ENCODE peak calls at places on chromosomes 13 and 19, in five cellular contexts. B is neuronal stem cell, L is H1, U is H9, Y is trophoblast cell. Z is an unnamed sample. For H3K27me3, the result is how much of the 10 kb centered on the place peaks cover.

GRCh38 chr19:49217382-49217781 is 59.8 kb downstream of the TRPM4 start:
- DNase-seq in B (no peak), L (no peak), U (no peak), Y (no peak), Z (peak)

GRCh38 chr13:27583645-27584044 is 36.7 kb downstream of the LNX2 start:
- DNase-seq in B (no peak), L (no peak), U (no peak), Y (no peak), Z (peak)

GRCh38 chr19:54311486-54311885 is 1.5 kb downstream of the LILRA5 start:
- DNase-seq in B (no peak), L (no peak), U (no peak), Y (no peak), Z (no peak)

GRCh38 chr19:32998722-32999121 is 26.7 kb downstream of the FAAP24 start:
- DNase-seq in B (no peak), L (no peak), U (no peak), Y (no peak), Z (no peak)

GRCh38 chr19:12995596-12996541 is 594 bp downstream of the NFIX start:
- DNase-seq in B (no peak), L (no peak), U (no peak), Y (no peak), Z (peak)

GRCh38 chr19:30001794-30002193 is 59.8 kb downstream of the URI1 start:
- DNase-seq in B (no peak), L (no peak), U (no peak), Y (no peak), Z (peak)

GRCh38 chr19:47663911-47664771 is 49.1 kb upstream of the EHD2 start:
- DNase-seq in B (no peak), L (no peak), U (no peak), Y (peak), Z (peak)

GRCh38 chr13:99496322-99497142 is 4.7 kb upstream of the TM9SF2 start:
- DNase-seq in B (no peak), L (no peak), U (peak), Y (no peak), Z (peak)

GRCh38 chr19:4206818-4207484 is 22.4 kb upstream of the EBI3 start:
- DNase-seq in B (no peak), L (no peak), U (no peak), Y (no peak), Z (peak)

GRCh38 chr13:50125306-50125555 is 110.0 kb downstream of the KCNRG start:
- DNase-seq in B (no peak), L (no peak), U (no peak), Y (no peak), Z (no peak)

GRCh38 chr13:28573595-28574373 is 78.9 kb upstream of the FLT1 start:
- DNase-seq in B (no peak), L (no peak), U (no peak), Y (peak), Z (no peak)

DNA sequence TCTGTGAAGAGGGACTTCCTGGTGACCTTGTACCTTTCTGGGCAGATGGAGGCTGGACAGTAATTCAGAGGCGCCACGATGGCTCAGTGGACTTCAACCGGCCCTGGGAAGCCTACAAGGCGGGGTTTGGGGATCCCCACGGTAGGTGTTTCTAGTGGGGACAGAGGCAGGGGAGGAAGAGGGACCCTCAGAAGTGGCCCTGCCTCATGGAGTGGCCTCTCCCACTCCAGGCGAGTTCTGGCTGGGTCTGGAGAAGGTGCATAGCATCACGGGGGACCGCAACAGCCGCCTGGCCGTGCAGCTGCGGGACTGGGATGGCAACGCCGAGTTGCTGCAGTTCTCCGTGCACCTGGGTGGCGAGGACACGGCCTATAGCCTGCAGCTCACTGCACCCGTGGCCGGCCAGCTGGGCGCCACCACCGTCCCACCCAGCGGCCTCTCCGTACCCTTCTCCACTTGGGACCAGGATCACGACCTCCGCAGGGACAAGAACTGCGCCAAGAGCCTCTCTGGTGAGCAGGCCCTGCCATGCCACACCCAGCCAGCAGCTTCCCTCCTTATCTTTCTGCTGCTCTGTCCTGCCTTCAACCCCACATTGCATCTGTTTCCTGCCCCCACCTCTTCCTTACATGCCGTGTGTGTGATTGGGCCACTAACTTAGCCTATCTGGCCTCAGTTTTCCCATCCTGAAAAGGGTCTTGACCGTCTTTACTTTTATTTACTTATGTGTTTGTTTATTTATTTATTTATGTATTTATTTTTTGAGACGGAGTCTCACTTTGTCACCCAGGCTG is 7.3 kb downstream of the ANGPTL4 start:
- DNase-seq in B (no peak), L (no peak), U (no peak), Y (no peak), Z (no peak)
- H2BK12ac ChIP-seq in B (peak), L (no peak), U (no peak), Y (peak), Z (peak)

GRCh38 chr13:79450110-79450509 is 30.8 kb upstream of the NDFIP2 start:
- DNase-seq in B (no peak), L (no peak), U (no peak), Y (no peak), Z (no peak)
- H3K27me3 ChIP-seq in B (under half), L (under half), U (under half), Y (under half), Z (under half)

GRCh38 chr13:110546933-110547332 is 14.6 kb downstream of the RAB20 start:
- DNase-seq in B (no peak), L (no peak), U (no peak), Y (peak), Z (peak)
- H2BK12ac ChIP-seq in B (no peak), L (no peak), U (no peak), Y (no peak), Z (peak)

DNA sequence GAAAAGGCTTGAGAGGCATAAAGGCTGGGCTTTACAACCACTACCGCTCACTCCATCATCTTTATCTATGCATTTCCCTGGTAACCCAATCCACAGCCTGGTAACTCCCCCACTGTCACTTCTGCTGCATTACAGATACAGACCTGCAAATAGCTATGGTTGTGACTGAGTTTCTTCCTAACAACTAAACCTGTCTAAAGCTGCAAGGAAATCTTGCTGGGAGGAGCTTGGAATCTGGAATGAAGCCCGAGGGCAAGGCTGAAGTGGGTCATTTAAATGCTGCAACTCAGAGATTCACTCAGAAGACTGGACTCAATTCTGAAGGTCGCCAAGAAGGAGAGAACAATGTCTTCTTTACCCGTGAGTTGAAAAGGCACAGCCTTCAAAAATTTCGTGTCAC is at the start of gene LGALS13:
- DNase-seq in B (no peak), L (no peak), U (no peak), Y (no peak), Z (no peak)
- H3K27me3 ChIP-seq in B (under half), L (under half), U (under half), Y (under half), Z (under half)

DNA sequence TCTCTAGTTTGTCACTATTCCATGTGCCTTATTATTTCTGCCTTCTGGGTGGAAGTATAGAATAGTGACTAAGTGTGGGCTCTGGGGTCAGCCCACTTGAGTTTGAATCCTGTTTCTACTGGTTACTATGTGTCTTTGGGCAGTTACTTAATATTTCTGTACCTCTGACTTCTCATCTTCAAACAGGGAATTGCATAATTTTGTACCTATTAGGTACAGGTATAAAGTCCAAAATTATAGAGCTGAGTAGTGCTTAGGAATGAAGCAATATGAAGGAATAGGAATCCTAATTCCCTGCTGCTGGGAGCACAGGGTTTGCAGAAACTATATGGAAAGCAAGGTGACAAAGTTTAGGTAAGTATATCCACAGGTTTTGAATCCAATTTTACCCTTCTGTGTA is 564.5 kb downstream of the GPC5 start:
- DNase-seq in B (no peak), L (no peak), U (no peak), Y (no peak), Z (no peak)
- H2BK12ac ChIP-seq in B (no peak), L (no peak), U (no peak), Y (no peak), Z (no peak)